ENCODE peak calls at places on chromosome X, in five cellular contexts. S, Y, J, R and F are unnamed samples.

GRCh38 chrX:19865567-19866363 is 21.6 kb downstream of the SH3KBP1 start:
- DNase-seq in S (no peak), Y (no peak), J (peak; percentile 12), R (no peak), F (no peak)

GRCh38 chrX:136745215-136746173 is 35.2 kb downstream of the ARHGEF6 start:
- DNase-seq in S (no peak), Y (no peak), J (no peak), R (no peak), F (no peak)

GRCh38 chrX:154815274-154815818 is 10.1 kb upstream of the MPP1 start:
- DNase-seq in S (no peak), Y (no peak), J (no peak), R (no peak), F (no peak)

GRCh38 chrX:145178268-145178667 is 69.0 kb upstream of the SPANXN1 start:
- DNase-seq in S (no peak), Y (no peak), J (no peak), R (no peak), F (no peak)

GRCh38 chrX:36957425-36958328 is 50.5 kb upstream of the FAM47C start:
- DNase-seq in S (no peak), Y (no peak), J (no peak), R (no peak), F (no peak)

GRCh38 chrX:42708222-42708621 is 69.7 kb downstream of the PPP1R2C start:
- DNase-seq in S (no peak), Y (no peak), J (no peak), R (no peak), F (no peak)

GRCh38 chrX:48532201-48532600 is 7.3 kb upstream of the TBC1D25 start:
- DNase-seq in S (no peak), Y (no peak), J (no peak), R (no peak), F (no peak)

GRCh38 chrX:39894626-39895025 is 203.1 kb downstream of the BCOR start:
- DNase-seq in S (peak; percentile 43), Y (peak; percentile 20), J (no peak), R (no peak), F (no peak)

GRCh38 chrX:154714925-154715324 is 36.0 kb downstream of the GAB3 start:
- DNase-seq in S (peak; percentile 1), Y (peak; percentile 34), J (no peak), R (peak; percentile 32), F (peak; percentile 17)

GRCh38 chrX:150575415-150575814 is 7.0 kb downstream of the MTM1 start:
- DNase-seq in S (peak; percentile 15), Y (peak; percentile 34), J (no peak), R (no peak), F (peak; percentile 73)